ENCODE peak calls at places on chromosomes 16 and 17, in five cellular contexts. H is bronchial epithelial cell; I is GM12865; M is EL; K is activated CD8-positive, alpha-beta memory T cell treated with anti-CD3 and anti-CD28 coated beads, Interleukin-2, amount 10 ng/mL, durations not matched to agents 7 days and 5 days. R is an unnamed sample.

GRCh38 chr17:7019406-7019805 is 3.4 kb upstream of the BCL6B start:
- DNase-seq in H (no peak), I (no peak), M (no peak), K (no peak), R (no peak)

GRCh38 chr16:1688807-1689560 is 10.9 kb downstream of the JPT2 start:
- DNase-seq in H (peak; percentile 94), I (no peak), M (peak; percentile 27), K (no peak), R (no peak)

GRCh38 chr17:69733171-69734014 is 318.9 kb downstream of the MAP2K6 start:
- DNase-seq in H (peak; percentile 97), I (no peak), M (peak; percentile 83), K (no peak), R (no peak)

GRCh38 chr16:19876501-19877059 is 8.1 kb downstream of the GPRC5B start:
- DNase-seq in H (no peak), I (no peak), M (no peak), K (no peak), R (no peak)

GRCh38 chr17:28669918-28670317 is 7.9 kb downstream of the SUPT6H start:
- DNase-seq in H (no peak), I (no peak), M (no peak), K (no peak), R (no peak)

GRCh38 chr17:41627316-41628072 is 3.1 kb upstream of the KRT17 start:
- DNase-seq in H (no peak), I (no peak), M (no peak), K (no peak), R (no peak)

GRCh38 chr17:38636054-38636453 is 30.3 kb upstream of the SRCIN1 start:
- DNase-seq in H (no peak), I (no peak), M (no peak), K (no peak), R (no peak)

GRCh38 chr17:78416311-78416711 is 37.9 kb downstream of the PGS1 start:
- DNase-seq in H (no peak), I (no peak), M (peak; percentile 48), K (no peak), R (no peak)

GRCh38 chr17:82031885-82032627 is 578 bp downstream of the RAC3 start:
- DNase-seq in H (peak; percentile 25), I (peak; percentile 35), M (no peak), K (peak; percentile 66), R (no peak)

GRCh38 chr17:21171309-21171922 is 42.5 kb downstream of the TMEM11 start:
- DNase-seq in H (no peak), I (peak; percentile 85), M (no peak), K (peak; percentile 33), R (no peak)

GRCh38 chr17:13550291-13550690 is 51.4 kb downstream of the HS3ST3A1 start:
- DNase-seq in H (no peak), I (no peak), M (peak; percentile 63), K (no peak), R (no peak)

GRCh38 chr16:84532299-84532724 is 27.9 kb upstream of the MEAK7 start:
- DNase-seq in H (peak; percentile 89), I (peak; percentile 29), M (peak; percentile 99), K (no peak), R (peak; percentile 75)

GRCh38 chr16:88938933-88939813 is 37.8 kb downstream of the CBFA2T3 start:
- DNase-seq in H (no peak), I (no peak), M (no peak), K (no peak), R (no peak)

GRCh38 chr17:7842380-7842949 is 8.4 kb downstream of the KDM6B start:
- DNase-seq in H (peak; percentile 93), I (peak; percentile 92), M (peak; percentile 93), K (peak; percentile 90), R (peak; percentile 86)

GRCh38 chr16:14252860-14253259 is 181.7 kb downstream of the MRTFB start:
- DNase-seq in H (no peak), I (no peak), M (no peak), K (no peak), R (no peak)

GRCh38 chr17:81094744-81095607 is 60.0 kb downstream of the BAIAP2 start:
- DNase-seq in H (peak; percentile 98), I (peak; percentile 76), M (peak; percentile 100), K (peak; percentile 96), R (peak; percentile 90)

GRCh38 chr16:86994651-86995171 is 322.5 kb downstream of the C16orf95 start:
- DNase-seq in H (peak; percentile 30), I (no peak), M (peak; percentile 93), K (no peak), R (no peak)

GRCh38 chr17:11898526-11899235 is 98.6 kb downstream of the ZNF18 start:
- DNase-seq in H (no peak), I (no peak), M (no peak), K (no peak), R (no peak)

GRCh38 chr16:4344659-4345438 is 6.3 kb downstream of the PAM16 start:
- DNase-seq in H (peak; percentile 26), I (no peak), M (no peak), K (no peak), R (no peak)